ENCODE peak calls at places on chromosomes 6 and 20, in six cellular contexts. Q is esophagus squamous epithelium; N is HT1080; X is left ventricle myocardium inferior; F is EH; B is stimulated activated naive CD8-positive, alpha-beta T cell treated with anti-CD3 and anti-CD28 coated beads, Interleukin-15, Interleukin-2, amounts not matched to agents 100 U/mL and 50 U/mL, for 24 hours. V is an unnamed sample.

GRCh38 chr6:130943738-130944137 is 116.5 kb downstream of the SMLR1 start:
- DNase-seq in Q (no peak), N (no peak), X (no peak), F (no peak), B (no peak), V (no peak)

GRCh38 chr20:24772667-24773066 is 176.4 kb upstream of the CST7 start:
- DNase-seq in Q (no peak), N (no peak), X (no peak), F (no peak), B (no peak), V (no peak)

GRCh38 chr6:43475506-43475905 is 1.9 kb upstream of the TJAP1 start:
- DNase-seq in Q (no peak), N (no peak), X (no peak), F (no peak), B (no peak), V (no peak)

GRCh38 chr6:46274502-46274901 is 103.7 kb upstream of the ENPP5 start:
- DNase-seq in Q (no peak), N (no peak), X (no peak), F (no peak), B (no peak), V (no peak)

GRCh38 chr6:23403458-23403857 is 722.6 kb upstream of the NRSN1 start:
- DNase-seq in Q (no peak), N (no peak), X (no peak), F (no peak), B (no peak), V (no peak)

GRCh38 chr20:9758752-9759151 is 80.1 kb downstream of the PAK5 start:
- DNase-seq in Q (no peak), N (no peak), X (no peak), F (no peak), B (no peak), V (no peak)

GRCh38 chr6:20124545-20124944 is 87.7 kb downstream of the MBOAT1 start:
- DNase-seq in Q (no peak), N (no peak), X (no peak), F (no peak), B (no peak), V (no peak)

GRCh38 chr6:40959781-40960327 is 79.2 kb downstream of the UNC5CL start:
- DNase-seq in Q (no peak), N (no peak), X (no peak), F (no peak), B (no peak), V (no peak)

GRCh38 chr6:11120273-11121005 is 8.9 kb upstream of the ERVFRD-1 start:
- DNase-seq in Q (no peak), N (peak), X (no peak), F (peak), B (no peak), V (no peak)

GRCh38 chr6:43773050-43773956 is 3.3 kb downstream of the VEGFA start:
- DNase-seq in Q (no peak), N (peak), X (peak), F (peak), B (peak), V (peak)

GRCh38 chr6:138310294-138310693 is 67.4 kb upstream of the SMIM28 start:
- DNase-seq in Q (no peak), N (no peak), X (no peak), F (no peak), B (no peak), V (no peak)

GRCh38 chr6:139091859-139092258 is 43.0 kb upstream of the HECA start:
- DNase-seq in Q (no peak), N (no peak), X (no peak), F (peak), B (no peak), V (no peak)

GRCh38 chr20:63163596-63164560 is 52.1 kb downstream of the YTHDF1 start:
- DNase-seq in Q (no peak), N (no peak), X (no peak), F (no peak), B (no peak), V (no peak)

GRCh38 chr6:44076366-44077200 is 50.7 kb downstream of the MRPL14 start:
- DNase-seq in Q (no peak), N (no peak), X (peak), F (peak), B (no peak), V (no peak)

GRCh38 chr6:75893058-75893775 is 144.2 kb downstream of the MYO6 start:
- DNase-seq in Q (no peak), N (peak), X (no peak), F (peak), B (no peak), V (peak)

GRCh38 chr6:42136508-42137191 is 5.8 kb downstream of the C6orf132 start:
- DNase-seq in Q (no peak), N (peak), X (no peak), F (peak), B (peak), V (no peak)

GRCh38 chr6:4055420-4056041 is 23.4 kb downstream of the FAM217A start:
- DNase-seq in Q (no peak), N (peak), X (no peak), F (peak), B (no peak), V (peak)

GRCh38 chr20:3330046-3330741 is 77.3 kb downstream of the DNAAF9 start:
- DNase-seq in Q (no peak), N (peak), X (no peak), F (peak), B (no peak), V (no peak)

GRCh38 chr6:14673201-14673600 is 555.6 kb downstream of the CD83 start:
- DNase-seq in Q (no peak), N (peak), X (no peak), F (peak), B (no peak), V (no peak)

GRCh38 chr6:53456809-53457208 is 88.1 kb downstream of the GCLC start:
- DNase-seq in Q (no peak), N (no peak), X (no peak), F (no peak), B (no peak), V (no peak)

GRCh38 chr6:1477432-1478090 is 88.2 kb downstream of the FOXF2 start:
- DNase-seq in Q (no peak), N (no peak), X (no peak), F (peak), B (no peak), V (peak)

GRCh38 chr6:39902786-39903465 is 31.3 kb downstream of the MOCS1 start:
- DNase-seq in Q (no peak), N (no peak), X (no peak), F (no peak), B (no peak), V (no peak)

GRCh38 chr20:35629432-35630145 is 14.0 kb downstream of the SPAG4 start:
- DNase-seq in Q (no peak), N (no peak), X (no peak), F (no peak), B (no peak), V (no peak)

GRCh38 chr6:39227476-39227875 is 1.8 kb downstream of the KCNK5 start:
- DNase-seq in Q (no peak), N (no peak), X (no peak), F (no peak), B (no peak), V (no peak)

GRCh38 chr20:57840066-57840465 is 130.3 kb upstream of the PMEPA1 start:
- DNase-seq in Q (no peak), N (no peak), X (no peak), F (no peak), B (no peak), V (no peak)

GRCh38 chr6:169498887-169499513 is 202.8 kb downstream of the WDR27 start:
- DNase-seq in Q (no peak), N (no peak), X (no peak), F (no peak), B (no peak), V (no peak)

GRCh38 chr20:48215536-48215935 is 430.3 kb upstream of the SULF2 start:
- DNase-seq in Q (no peak), N (no peak), X (no peak), F (peak), B (no peak), V (no peak)

GRCh38 chr20:2326046-2326445 is 30.2 kb downstream of the TGM3 start:
- DNase-seq in Q (no peak), N (no peak), X (no peak), F (no peak), B (no peak), V (no peak)

GRCh38 chr6:122930252-122931180 is 65.5 kb upstream of the CLVS2 start:
- DNase-seq in Q (no peak), N (no peak), X (no peak), F (no peak), B (no peak), V (no peak)

GRCh38 chr6:3457710-3458605 is 1.1 kb upstream of the SLC22A23 start:
- DNase-seq in Q (no peak), N (no peak), X (no peak), F (peak), B (no peak), V (no peak)

GRCh38 chr20:39574061-39574460 is 611.9 kb downstream of the DHX35 start:
- DNase-seq in Q (no peak), N (no peak), X (no peak), F (no peak), B (no peak), V (no peak)

GRCh38 chr6:72855471-72855870 is 233.6 kb downstream of the KCNQ5 start:
- DNase-seq in Q (no peak), N (no peak), X (no peak), F (peak), B (no peak), V (no peak)

GRCh38 chr6:30684386-30685156 is 1.9 kb downstream of the PPP1R18 start:
- DNase-seq in Q (no peak), N (peak), X (peak), F (peak), B (peak), V (no peak)

GRCh38 chr6:161829186-161829794 is 555.4 kb upstream of the AGPAT4 start:
- DNase-seq in Q (no peak), N (no peak), X (no peak), F (no peak), B (no peak), V (no peak)

GRCh38 chr6:53854843-53855567 is 60.2 kb downstream of the LRRC1 start:
- DNase-seq in Q (no peak), N (no peak), X (no peak), F (no peak), B (no peak), V (no peak)

V was measured in D341Med.